ENCODE peak calls at places on chromosomes 3 and 15, in five cellular contexts. F is NCI-H1417; W is stimulated activated CD4-positive, alpha-beta T cell treated with anti-CD3 and anti-CD28 coated beads, Interleukin-12 subunit alpha, Interleukin-12 subunit beta, amount 100 ng/mL, for 4 hours; N is anterior cingulate cortex; R is ACHN. J is an unnamed sample.

GRCh38 chr3:76107935-76108570 is 322.7 kb upstream of the ZNF717 start:
- DNase-seq in F (peak), W (no peak), N (no peak), R (peak), J (no peak)

GRCh38 chr15:101506491-101506890 is 17.0 kb upstream of the PCSK6 start:
- DNase-seq in F (no peak), W (no peak), N (no peak), R (no peak), J (no peak)

GRCh38 chr15:100113351-100114075 is 228.3 kb downstream of the ADAMTS17 start:
- DNase-seq in F (no peak), W (no peak), N (peak), R (no peak), J (no peak)

GRCh38 chr3:43770426-43771103 is 79.8 kb downstream of the ABHD5 start:
- DNase-seq in F (peak), W (no peak), N (peak), R (no peak), J (no peak)

GRCh38 chr3:13801361-13802214 is 78.3 kb downstream of the WNT7A start:
- DNase-seq in F (no peak), W (no peak), N (no peak), R (no peak), J (no peak)

GRCh38 chr3:136329593-136329992 is 79.5 kb downstream of the PCCB start:
- DNase-seq in F (no peak), W (no peak), N (no peak), R (no peak), J (no peak)

GRCh38 chr3:40237892-40238571 is 71.5 kb upstream of the EIF1B start:
- DNase-seq in F (no peak), W (no peak), N (no peak), R (no peak), J (no peak)

GRCh38 chr3:99639579-99639978 is 1.2 kb downstream of the COL8A1 start:
- DNase-seq in F (no peak), W (no peak), N (no peak), R (peak), J (no peak)

GRCh38 chr15:88621789-88622604 is 857 bp downstream of the AEN start:
- DNase-seq in F (no peak), W (no peak), N (no peak), R (peak), J (no peak)

GRCh38 chr3:78645628-78646310 is 1122.0 kb downstream of the ROBO1 start:
- DNase-seq in F (peak), W (no peak), N (no peak), R (peak), J (no peak)

GRCh38 chr15:60620707-60621106 is 141.8 kb upstream of the ICE2 start:
- DNase-seq in F (no peak), W (no peak), N (no peak), R (no peak), J (no peak)

GRCh38 chr15:39859609-39860008 is 60.5 kb downstream of the GPR176 start:
- DNase-seq in F (no peak), W (no peak), N (no peak), R (no peak), J (no peak)

GRCh38 chr3:142645236-142645793 is 49.1 kb downstream of the PLS1 start:
- DNase-seq in F (no peak), W (no peak), N (no peak), R (peak), J (no peak)

GRCh38 chr15:81789403-81789802 is 256.4 kb downstream of the MEX3B start:
- DNase-seq in F (no peak), W (no peak), N (no peak), R (no peak), J (no peak)

GRCh38 chr3:100179692-100180349 is 65.5 kb upstream of the FILIP1L start:
- DNase-seq in F (no peak), W (no peak), N (no peak), R (no peak), J (no peak)

GRCh38 chr3:136281966-136282554 is 31.9 kb downstream of the PCCB start:
- DNase-seq in F (no peak), W (no peak), N (no peak), R (no peak), J (no peak)

J was measured in NK-92 treated with Interleukin-12 subunit alpha and Interleukin-12 subunit beta, amount 100 ng/mL, for 24 hours.